ENCODE peak calls at places on chromosome 6, in seven cellular contexts. V is CD4-positive, alpha-beta T cell; Q is cardiac muscle cell; X is psoas muscle; K is thoracic aorta; S is CD8-positive, alpha-beta T cell; E is tibial artery. J is an unnamed sample.

GRCh38 chr6:10350720-10351119 is 64.2 kb downstream of the TFAP2A start:
- DNase-seq in S (no peak), K (no peak), Q (no peak), X (no peak), V (no peak), E (no peak), J (no peak)

GRCh38 chr6:115554060-115554459 is 506.6 kb downstream of the FRK start:
- DNase-seq in Q (no peak), V (no peak), X (no peak), K (no peak), E (no peak), S (no peak), J (no peak)

GRCh38 chr6:49772296-49772695 is 14.8 kb downstream of the PGK2 start:
- DNase-seq in K (no peak), Q (no peak), S (no peak), X (no peak), V (no peak), E (no peak), J (no peak)

GRCh38 chr6:56808871-56809359 is 146.0 kb upstream of the BEND6 start:
- DNase-seq in E (no peak), X (no peak), S (no peak), V (no peak), K (no peak), Q (peak), J (no peak)

GRCh38 chr6:40409716-40410397 is 177.3 kb downstream of the LRFN2 start:
- DNase-seq in K (no peak), E (no peak), S (no peak), V (no peak), X (no peak), Q (no peak), J (no peak)

GRCh38 chr6:168915855-168916254 is 337.8 kb downstream of the THBS2 start:
- DNase-seq in S (no peak), E (no peak), V (no peak), K (no peak), Q (no peak), X (no peak), J (no peak)

GRCh38 chr6:102701019-102701418 is 1307.5 kb downstream of the GRIK2 start:
- DNase-seq in X (no peak), V (no peak), Q (no peak), K (no peak), S (no peak), E (no peak), J (no peak)

GRCh38 chr6:161941565-161941964 is 667.7 kb upstream of the AGPAT4 start:
- DNase-seq in K (no peak), X (no peak), Q (no peak), E (no peak), S (no peak), V (no peak), J (no peak)

GRCh38 chr6:54697423-54697822 is 149.1 kb upstream of the FAM83B start:
- DNase-seq in E (no peak), Q (no peak), S (no peak), V (no peak), K (no peak), X (no peak), J (no peak)

GRCh38 chr6:160634706-160635105 is 29.4 kb downstream of the LPA start:
- DNase-seq in X (no peak), Q (no peak), E (no peak), V (no peak), K (no peak), S (no peak), J (no peak)

GRCh38 chr6:30101423-30101938 is 11.4 kb downstream of the TRIM31 start:
- DNase-seq in S (no peak), X (no peak), K (no peak), Q (no peak), E (no peak), V (no peak), J (no peak)

DNA sequence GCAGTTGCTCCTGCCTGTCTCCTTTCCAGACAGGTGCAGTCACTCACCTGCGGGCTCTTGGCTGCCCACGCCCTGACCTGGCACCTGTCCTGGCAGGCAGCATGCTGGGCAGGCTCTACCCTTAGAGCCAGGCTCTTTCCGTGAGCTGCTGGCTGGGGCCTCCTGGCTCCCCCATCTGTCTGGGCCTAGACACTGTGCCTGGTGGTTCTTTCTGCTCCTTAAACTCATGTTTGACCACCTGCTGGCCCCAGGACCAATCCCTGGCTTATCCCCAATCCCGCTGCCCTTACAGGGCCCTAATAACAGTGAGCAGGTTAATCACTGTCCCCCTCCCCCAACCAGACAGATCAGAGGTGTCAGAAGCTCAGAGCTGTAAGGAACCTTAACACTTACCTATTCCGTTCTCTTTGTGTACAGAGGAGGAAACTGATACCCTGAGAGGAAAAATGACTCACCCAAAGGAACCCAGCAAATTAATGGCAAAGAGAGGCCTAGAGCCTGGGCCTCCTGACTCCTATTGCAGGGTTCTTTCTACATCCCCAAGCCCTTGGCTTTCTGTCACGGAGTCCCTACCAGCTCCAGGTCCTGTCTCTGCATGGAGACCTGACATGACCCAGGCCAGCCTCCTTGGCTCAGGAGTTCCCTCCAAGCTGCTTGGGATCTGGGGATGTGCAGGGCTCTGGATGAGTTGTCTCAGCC is 54.7 kb downstream of the RAB44 start:
- DNase-seq in Q (no peak), S (no peak), E (no peak), K (no peak), V (no peak), X (no peak), J (no peak)
- H3K27ac ChIP-seq in Q (no peak), S (no peak), E (no peak), K (no peak), V (no peak), X (peak), J (peak)

GRCh38 chr6:139846538-139847321 is 472.3 kb upstream of the CITED2 start:
- DNase-seq in S (no peak), E (no peak), V (no peak), K (no peak), Q (peak), X (no peak), J (no peak)

GRCh38 chr6:139844907-139845306 is 470.5 kb upstream of the CITED2 start:
- DNase-seq in Q (no peak), X (no peak), S (no peak), E (no peak), V (no peak), K (no peak), J (no peak)

GRCh38 chr6:139850512-139850911 is 476.1 kb upstream of the CITED2 start:
- DNase-seq in Q (no peak), X (no peak), K (no peak), V (no peak), E (no peak), S (no peak), J (no peak)

GRCh38 chr6:139852067-139852466 is 477.6 kb upstream of the CITED2 start:
- DNase-seq in Q (no peak), K (no peak), V (no peak), S (no peak), X (no peak), E (no peak), J (no peak)

DNA sequence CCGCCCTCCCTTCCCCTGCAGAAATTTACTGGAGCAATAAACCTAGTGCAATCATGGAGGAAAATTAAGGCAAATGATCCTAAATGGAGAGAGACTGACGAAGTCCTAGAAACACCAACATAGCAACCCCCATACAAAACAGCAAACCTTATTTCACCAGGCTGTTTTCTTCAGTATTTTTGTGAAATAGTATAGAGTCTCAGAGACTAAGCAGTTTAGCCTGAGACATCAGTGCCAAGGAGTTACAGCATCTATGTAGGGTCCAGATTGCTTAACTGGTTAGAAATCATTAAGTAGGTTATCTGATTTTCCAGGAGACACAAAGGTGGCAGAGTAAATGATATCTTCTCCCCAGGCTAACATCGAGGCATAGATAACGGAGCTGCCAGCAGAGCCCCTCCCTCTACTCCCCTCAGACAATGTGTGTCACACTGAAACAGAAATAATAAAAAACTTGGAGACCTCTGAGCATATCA is 472.9 kb upstream of the CITED2 start:
- DNase-seq in S (no peak), K (no peak), E (no peak), V (no peak), X (no peak), Q (no peak), J (no peak)
- H3K27ac ChIP-seq in S (no peak), K (no peak), E (no peak), V (no peak), X (no peak), Q (no peak), J (no peak)

DNA sequence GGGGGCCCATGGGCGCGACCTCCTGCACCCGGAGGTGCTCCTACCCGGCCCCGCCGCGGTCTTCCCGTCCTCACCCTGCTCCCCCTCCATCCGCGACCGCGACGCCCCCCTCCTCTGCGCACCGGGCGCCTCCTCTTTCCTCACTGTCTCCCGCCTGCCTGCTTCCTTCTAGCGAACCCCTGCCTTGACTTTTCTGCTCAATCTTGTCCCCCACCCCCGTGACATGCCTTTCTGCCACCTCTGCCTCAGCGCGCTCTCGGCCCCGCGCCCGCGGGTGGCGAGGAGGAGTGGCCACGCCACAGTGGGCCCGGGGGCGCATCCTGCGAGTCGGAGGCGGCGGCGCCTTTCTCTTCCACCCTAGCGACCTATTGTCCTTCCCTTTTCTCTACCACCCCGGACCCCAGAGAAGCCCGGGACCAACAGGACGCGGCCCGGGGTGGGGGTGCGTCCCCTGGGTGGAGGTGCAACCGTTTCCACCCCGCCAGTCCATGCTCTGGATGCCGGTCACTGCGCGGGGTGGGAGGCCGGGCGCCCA is 2.1 kb downstream of the PDE10A start:
- DNase-seq in V (no peak), Q (no peak), E (no peak), S (no peak), K (no peak), X (no peak), J (no peak)
- H3K27ac ChIP-seq in V (no peak), Q (no peak), E (no peak), S (no peak), K (no peak), X (peak), J (peak)

GRCh38 chr6:2952557-2953095 is 18.7 kb downstream of the SERPINB6 start:
- DNase-seq in K (peak), V (peak), S (no peak), Q (peak), E (peak), X (peak), J (peak)

GRCh38 chr6:2949536-2950083 is 21.8 kb downstream of the SERPINB6 start:
- DNase-seq in E (no peak), Q (no peak), X (no peak), S (no peak), V (no peak), K (no peak), J (no peak)

GRCh38 chr6:2951723-2952122 is 19.6 kb downstream of the SERPINB6 start:
- DNase-seq in X (no peak), S (no peak), E (peak), Q (no peak), V (no peak), K (no peak), J (no peak)

GRCh38 chr6:2950713-2951112 is 20.7 kb downstream of the SERPINB6 start:
- DNase-seq in X (no peak), E (no peak), K (no peak), Q (no peak), S (no peak), V (no peak), J (no peak)

DNA sequence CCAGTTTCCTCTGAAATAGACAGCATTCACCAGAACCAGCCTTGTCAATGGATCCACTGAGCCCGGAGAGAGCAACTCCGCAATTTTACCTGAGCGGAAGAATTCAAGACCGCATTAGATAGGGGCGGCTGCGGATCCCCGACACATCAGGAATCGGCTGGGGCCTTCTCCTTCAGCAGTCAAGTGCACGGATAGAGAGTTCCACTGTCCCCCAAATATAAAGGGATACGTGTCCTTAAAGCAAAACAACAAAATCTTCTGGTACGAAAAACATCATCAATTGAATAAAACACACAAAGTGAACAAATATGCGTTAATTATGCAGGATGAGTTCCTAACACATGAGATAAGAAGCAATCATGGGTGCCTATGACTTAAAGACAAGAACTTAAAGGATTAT is 18.3 kb downstream of the SERPINB6 start:
- DNase-seq in Q (no peak), X (no peak), V (no peak), K (no peak), E (no peak), S (no peak), J (no peak)
- H3K27ac ChIP-seq in Q (no peak), X (peak), V (no peak), K (peak), E (peak), S (no peak), J (peak)

GRCh38 chr6:148347076-148348054 is 4.7 kb downstream of the SASH1 start:
- DNase-seq in E (no peak), X (no peak), S (no peak), V (no peak), Q (no peak), K (no peak), J (no peak)
- H3K27ac ChIP-seq in E (peak), X (no peak), S (no peak), V (no peak), Q (no peak), K (peak), J (peak)

GRCh38 chr6:1146500-1146899 is 165.4 kb upstream of the FOXQ1 start:
- DNase-seq in V (no peak), E (no peak), Q (no peak), K (no peak), X (no peak), S (no peak), J (no peak)
- H3K27ac ChIP-seq in V (no peak), E (no peak), Q (no peak), K (no peak), X (no peak), S (no peak), J (no peak)

GRCh38 chr6:133891814-133892443 is 3.0 kb downstream of the TCF21 start:
- DNase-seq in Q (no peak), S (no peak), K (no peak), X (no peak), E (no peak), V (no peak), J (no peak)

GRCh38 chr6:133888931-133889556 is at the start of gene TCF21:
- DNase-seq in K (no peak), V (no peak), E (no peak), Q (no peak), S (no peak), X (no peak), J (no peak)

GRCh38 chr6:133890941-133891813 is 2.3 kb downstream of the TCF21 start:
- DNase-seq in V (no peak), K (no peak), E (no peak), S (no peak), X (no peak), Q (peak), J (no peak)

GRCh38 chr6:133887478-133887877 is 1.4 kb upstream of the TCF21 start:
- DNase-seq in S (no peak), X (no peak), V (no peak), Q (no peak), E (no peak), K (no peak), J (no peak)

GRCh38 chr6:133889557-133890301 is 816 bp downstream of the TCF21 start:
- DNase-seq in E (no peak), X (no peak), S (no peak), Q (peak), V (no peak), K (no peak), J (no peak)
- H3K27ac ChIP-seq in E (no peak), X (no peak), S (no peak), Q (no peak), V (no peak), K (no peak), J (no peak)